ENCODE peak calls at places on chromosomes 3 and 15, in ten cellular contexts. Y is testis, J is endodermal cell, H is ascending aorta, L is upper lobe of right lung, D is psoas muscle, S is IMR-90, P is thoracic aorta, Q is OCI-LY7, T is PC-3. O is an unnamed sample.

GRCh38 chr3:27730774-27731659 is 8.9 kb upstream of the EOMES start:
- DNase-seq in Y (no peak), J (peak; percentile 82), H (no peak), L (no peak), D (no peak), S (no peak), P (no peak), Q (no peak), T (no peak), O (no peak)

GRCh38 chr15:75902129-75902557 is 1.5 kb upstream of the FBXO22 start:
- DNase-seq in Y (no peak), J (peak; percentile 79), H (no peak), L (no peak), D (no peak), S (no peak), P (no peak), Q (no peak), T (no peak), O (no peak)

GRCh38 chr15:84811151-84811550 is 6.0 kb upstream of the ALPK3 start:
- DNase-seq in Y (no peak), J (peak; percentile 41), H (peak; percentile 55), L (peak; percentile 26), D (no peak), S (no peak), P (no peak), Q (no peak), T (no peak), O (no peak)

GRCh38 chr3:58206406-58207011 is 4.3 kb downstream of the DNASE1L3 start:
- DNase-seq in Y (no peak), J (peak; percentile 33), H (peak; percentile 53), L (no peak), D (no peak), S (peak; percentile 56), P (no peak), Q (no peak), T (peak; percentile 88), O (peak; percentile 41)

GRCh38 chr3:30289324-30289723 is 317.1 kb upstream of the TGFBR2 start:
- DNase-seq in Y (no peak), J (no peak), H (no peak), L (no peak), D (no peak), S (no peak), P (no peak), Q (no peak), T (peak; percentile 35), O (no peak)

GRCh38 chr15:30065025-30065801 is 17.5 kb upstream of the GOLGA8J start:
- DNase-seq in Y (no peak), J (no peak), H (no peak), L (no peak), D (no peak), S (peak; percentile 18), P (no peak), Q (no peak), T (peak; percentile 55), O (no peak)

GRCh38 chr3:77186728-77187127 is 146.8 kb downstream of the ROBO2 start:
- DNase-seq in Y (no peak), J (no peak), H (no peak), L (no peak), D (no peak), S (peak; percentile 62), P (no peak), Q (no peak), T (peak; percentile 15), O (no peak)

GRCh38 chr15:82832601-82833209 is 23.3 kb downstream of the WHAMM start:
- DNase-seq in Y (no peak), J (no peak), H (no peak), L (no peak), D (no peak), S (peak; percentile 93), P (no peak), Q (no peak), T (peak; percentile 93), O (no peak)

GRCh38 chr15:96578393-96578792 is 247.9 kb downstream of the NR2F2 start:
- DNase-seq in Y (no peak), J (no peak), H (no peak), L (no peak), D (no peak), S (no peak), P (no peak), Q (no peak), T (no peak), O (no peak)

GRCh38 chr3:28326458-28326926 is 22.0 kb upstream of the ZCWPW2 start:
- DNase-seq in Y (no peak), J (no peak), H (no peak), L (no peak), D (no peak), S (peak; percentile 19), P (no peak), Q (no peak), T (no peak), O (no peak)

GRCh38 chr15:77747175-77748077 is 114.7 kb upstream of the LINGO1 start:
- DNase-seq in Y (no peak), J (no peak), H (no peak), L (no peak), D (no peak), S (no peak), P (no peak), Q (no peak), T (no peak), O (no peak)

DNA sequence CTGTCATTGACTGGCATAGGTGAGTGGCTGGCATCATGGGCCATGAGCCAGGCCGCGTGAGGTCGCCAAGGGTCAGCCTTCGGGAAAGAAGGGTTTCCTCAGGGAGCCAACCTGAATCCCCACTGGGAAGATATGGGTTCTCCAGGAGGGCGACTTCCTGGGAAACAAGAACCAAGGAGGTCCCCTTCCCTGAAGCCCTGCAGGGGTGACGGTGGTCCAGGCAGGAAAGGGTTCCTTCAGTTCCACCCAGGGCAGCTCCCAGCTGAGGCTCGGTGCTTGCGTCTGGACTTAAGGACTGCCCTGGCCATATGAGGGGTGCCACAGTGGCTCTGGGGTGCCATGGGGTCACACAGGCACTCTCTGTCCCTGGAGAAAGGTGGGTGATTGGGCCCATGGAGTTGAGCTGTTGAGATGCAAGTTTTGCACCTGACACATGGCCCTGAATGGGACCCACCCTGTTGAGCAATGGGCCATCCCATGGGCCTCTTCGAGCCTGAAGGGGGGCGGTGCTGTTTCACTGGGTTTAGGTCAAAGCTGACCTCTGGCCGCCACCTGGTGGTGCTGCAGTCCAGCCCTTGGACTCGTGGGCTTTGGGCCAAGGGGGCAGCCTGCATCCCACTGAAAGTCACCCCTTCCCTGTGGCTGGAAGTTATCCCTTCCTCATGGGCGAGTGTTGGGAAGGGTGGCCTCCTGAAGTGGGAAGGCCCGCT is 228.1 kb downstream of the SNRPN start:
- DNase-seq in Y (no peak), J (peak; percentile 62), H (peak; percentile 53), L (peak; percentile 39), D (peak; percentile 5), S (no peak), P (no peak), Q (no peak), T (no peak), O (no peak)
- TF ChIP-seq CTCF in Y (no peak), J (peak; percentile 51), H (no peak), L (no peak), D (no peak), S (no peak), P (no peak), Q (no peak), T (no peak), O (no peak)

DNA sequence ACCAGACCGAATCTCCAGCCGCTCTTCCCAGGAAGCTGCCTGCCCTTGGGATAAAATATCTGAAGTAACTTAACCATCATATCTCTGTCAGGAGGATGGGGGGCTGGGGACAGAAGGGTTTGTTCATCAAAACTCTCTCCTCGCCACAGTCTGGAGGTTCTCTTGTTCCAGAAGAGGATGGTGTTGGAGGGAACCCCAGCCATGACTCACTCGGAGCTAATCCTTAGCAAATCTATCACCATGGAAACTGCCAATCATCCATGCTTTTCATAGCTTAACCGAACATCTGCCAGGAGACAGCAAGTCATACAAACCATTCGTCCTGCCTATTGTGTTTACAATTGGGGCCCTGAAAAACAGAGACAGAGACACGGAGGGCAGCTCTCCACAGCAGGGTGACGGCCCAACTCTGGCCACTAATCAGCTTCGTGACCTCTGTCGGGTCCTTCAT is 73.7 kb upstream of the HEG1 start:
- DNase-seq in Y (no peak), J (no peak), H (peak; percentile 88), L (no peak), D (peak; percentile 82), S (peak; percentile 99), P (peak; percentile 46), Q (no peak), T (peak; percentile 79), O (no peak)
- H3K4me3 ChIP-seq in Y (no peak overlapping the region), J (no peak overlapping the region), H (no peak overlapping the region), L (no peak overlapping the region), D (no peak overlapping the region), S (no peak overlapping the region), P (no peak overlapping the region), Q (no peak overlapping the region), T (no peak overlapping the region), O (no peak overlapping the region)

DNA sequence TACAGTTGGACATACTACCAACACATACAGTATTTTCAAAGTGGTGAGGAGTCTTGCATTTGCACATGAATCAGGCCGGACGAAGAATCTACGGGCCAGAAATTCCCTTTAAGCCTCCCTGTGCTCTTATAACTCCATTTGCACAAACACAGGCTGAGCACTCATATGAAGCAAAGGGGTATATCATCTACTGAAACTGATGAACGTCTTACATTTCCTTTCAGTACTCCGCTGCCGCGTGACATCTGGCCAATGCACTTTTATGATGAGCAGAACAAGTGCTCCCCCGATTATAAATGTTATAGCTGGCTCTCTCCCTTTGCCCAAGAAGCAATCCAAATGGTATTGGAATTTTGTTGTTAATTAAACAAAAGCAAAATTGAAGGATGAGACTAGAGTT is 110.3 kb upstream of the ICE2 start:
- DNase-seq in Y (peak; percentile 65), J (no peak), H (no peak), L (no peak), D (no peak), S (no peak), P (no peak), Q (no peak), T (no peak), O (no peak)
- H3K27ac ChIP-seq in Y (no peak overlapping the region), J (no peak overlapping the region), H (no peak overlapping the region), L (no peak overlapping the region), D (no peak overlapping the region), S (no peak overlapping the region), P (no peak overlapping the region), Q (no peak overlapping the region), T (no peak overlapping the region), O (no peak overlapping the region)

DNA sequence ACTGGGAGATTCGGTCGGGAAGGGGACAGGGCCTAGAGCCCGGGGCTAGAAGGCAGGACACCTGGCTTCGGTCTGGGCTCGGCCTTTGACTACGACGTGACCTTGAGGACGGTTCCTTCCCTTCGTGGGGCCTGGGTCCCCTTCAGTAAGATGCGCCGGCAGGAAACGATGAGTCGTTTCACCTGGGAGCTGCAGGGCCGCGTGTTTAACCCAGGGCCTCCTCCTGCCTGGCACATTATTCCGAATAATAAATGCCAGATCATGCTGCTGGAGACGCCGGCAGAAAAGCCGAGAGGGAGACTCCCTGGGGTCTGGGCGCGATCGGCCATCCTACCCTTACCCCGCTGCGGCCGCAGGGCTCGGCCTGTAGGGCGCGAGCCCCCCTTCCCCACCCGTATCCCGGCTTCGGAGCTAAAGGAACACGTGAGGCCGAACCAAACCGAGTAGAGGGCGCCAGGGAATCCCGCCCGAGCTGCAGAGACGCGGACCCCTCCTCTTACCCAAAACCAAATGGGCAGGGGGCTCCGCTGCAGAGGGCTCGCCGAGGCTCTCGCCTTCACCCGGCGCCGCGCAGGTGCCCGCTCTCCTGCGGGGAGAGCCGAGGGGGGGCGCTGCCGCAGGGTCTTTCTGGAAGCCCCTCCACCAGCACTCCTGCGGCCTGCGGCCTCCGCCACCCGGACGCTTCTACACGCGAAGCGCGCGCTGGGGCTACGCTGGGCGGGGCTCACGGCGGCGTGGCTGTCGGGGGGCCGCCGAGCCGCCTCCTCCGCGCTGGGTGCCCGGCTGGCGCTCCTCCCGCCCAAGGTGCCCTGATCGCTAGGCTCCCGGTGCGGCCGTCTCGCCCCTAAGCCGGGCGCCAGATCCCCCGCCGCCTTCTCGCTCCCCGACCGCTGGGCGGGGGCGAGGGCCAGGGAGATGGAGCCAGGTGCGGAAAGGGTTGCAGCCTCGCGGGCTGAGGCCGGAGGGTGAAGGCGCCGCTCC is at the start of gene BDH1:
- DNase-seq in Y (peak; percentile 54), J (peak; percentile 87), H (no peak), L (peak; percentile 84), D (peak; percentile 34), S (no peak), P (no peak), Q (peak; percentile 68), T (peak; percentile 38), O (no peak)
- TF ChIP-seq CTCF in Y (no peak), J (peak; percentile 34), H (peak; percentile 5), L (no peak), D (no peak), S (no peak), P (no peak), Q (peak; percentile 54), T (peak; percentile 19), O (no peak)